ENCODE peak calls at places on chromosomes 3 and 15, in six cellular contexts. S, W, I, X, G and D are unnamed samples.

GRCh38 chr3:30500666-30501399 is 105.6 kb upstream of the TGFBR2 start:
- DNase-seq in S (no peak), W (peak), I (no peak), X (no peak), G (no peak), D (no peak)

GRCh38 chr3:37308247-37308646 is 133.9 kb upstream of the LRRFIP2 start:
- DNase-seq in S (peak), W (no peak), I (no peak), X (peak), G (no peak), D (no peak)

GRCh38 chr3:17070560-17070959 is 185.8 kb downstream of the PLCL2 start:
- DNase-seq in S (no peak), W (no peak), I (no peak), X (peak), G (no peak), D (no peak)

GRCh38 chr3:111807826-111808225 is 51.2 kb upstream of the PHLDB2 start:
- DNase-seq in S (no peak), W (no peak), I (no peak), X (no peak), G (no peak), D (no peak)

GRCh38 chr15:36271048-36271447 is 308.4 kb upstream of the CDIN1 start:
- DNase-seq in S (no peak), W (no peak), I (peak), X (no peak), G (no peak), D (no peak)

GRCh38 chr3:164303894-164304293 is 774.4 kb downstream of the SI start:
- DNase-seq in S (no peak), W (no peak), I (no peak), X (no peak), G (no peak), D (no peak)

GRCh38 chr15:23642413-23643044 is 5.1 kb downstream of the MAGEL2 start:
- DNase-seq in S (peak), W (no peak), I (no peak), X (peak), G (peak), D (peak)

GRCh38 chr3:25944328-25944727 is 154.4 kb downstream of the OXSM start:
- DNase-seq in S (no peak), W (no peak), I (no peak), X (peak), G (no peak), D (no peak)

GRCh38 chr3:100797921-100798491 is 88.7 kb downstream of the TFG start:
- DNase-seq in S (no peak), W (no peak), I (no peak), X (no peak), G (no peak), D (no peak)

GRCh38 chr3:77795013-77795412 is 755.1 kb downstream of the ROBO2 start:
- DNase-seq in S (no peak), W (no peak), I (peak), X (no peak), G (no peak), D (no peak)

GRCh38 chr15:43899928-43900327 is 73.1 kb downstream of the WDR76 start:
- DNase-seq in S (no peak), W (no peak), I (no peak), X (peak), G (no peak), D (no peak)

GRCh38 chr15:28456476-28457395 is 76.0 kb downstream of the GOLGA8G start:
- DNase-seq in S (no peak), W (no peak), I (no peak), X (no peak), G (no peak), D (peak)

GRCh38 chr3:108008931-108009635 is 81.7 kb downstream of the CD47 start:
- DNase-seq in S (no peak), W (no peak), I (no peak), X (no peak), G (no peak), D (no peak)

GRCh38 chr15:25238716-25239470 is 199.9 kb downstream of the UBE3A start:
- DNase-seq in S (no peak), W (no peak), I (no peak), X (no peak), G (no peak), D (no peak)

GRCh38 chr3:36957072-36957471 is 12.2 kb upstream of the TRANK1 start:
- DNase-seq in S (no peak), W (no peak), I (no peak), X (peak), G (no peak), D (no peak)

GRCh38 chr3:46130631-46131310 is 77.3 kb downstream of the CCR1 start:
- DNase-seq in S (no peak), W (no peak), I (no peak), X (no peak), G (no peak), D (no peak)

GRCh38 chr3:51669241-51670052 is 1.6 kb upstream of the TEX264 start:
- DNase-seq in S (peak), W (no peak), I (peak), X (peak), G (peak), D (peak)

GRCh38 chr3:11084098-11084497 is 70.2 kb upstream of the HRH1 start:
- DNase-seq in S (no peak), W (no peak), I (no peak), X (no peak), G (no peak), D (no peak)

GRCh38 chr3:142209655-142210054 is 15.7 kb downstream of the GK5 start:
- DNase-seq in S (no peak), W (no peak), I (no peak), X (no peak), G (no peak), D (no peak)

GRCh38 chr3:12471228-12471627 is 13.1 kb upstream of the TSEN2 start:
- DNase-seq in S (peak), W (no peak), I (no peak), X (no peak), G (no peak), D (no peak)

GRCh38 chr3:100033814-100034490 is 80.3 kb downstream of the FILIP1L start:
- DNase-seq in S (peak), W (no peak), I (no peak), X (no peak), G (no peak), D (no peak)

GRCh38 chr3:181630873-181631272 is 80.9 kb upstream of the SOX2 start:
- DNase-seq in S (no peak), W (no peak), I (no peak), X (no peak), G (no peak), D (no peak)

GRCh38 chr3:131549340-131549739 is 46.6 kb upstream of the MRPL3 start:
- DNase-seq in S (no peak), W (no peak), I (no peak), X (peak), G (no peak), D (no peak)

DNA sequence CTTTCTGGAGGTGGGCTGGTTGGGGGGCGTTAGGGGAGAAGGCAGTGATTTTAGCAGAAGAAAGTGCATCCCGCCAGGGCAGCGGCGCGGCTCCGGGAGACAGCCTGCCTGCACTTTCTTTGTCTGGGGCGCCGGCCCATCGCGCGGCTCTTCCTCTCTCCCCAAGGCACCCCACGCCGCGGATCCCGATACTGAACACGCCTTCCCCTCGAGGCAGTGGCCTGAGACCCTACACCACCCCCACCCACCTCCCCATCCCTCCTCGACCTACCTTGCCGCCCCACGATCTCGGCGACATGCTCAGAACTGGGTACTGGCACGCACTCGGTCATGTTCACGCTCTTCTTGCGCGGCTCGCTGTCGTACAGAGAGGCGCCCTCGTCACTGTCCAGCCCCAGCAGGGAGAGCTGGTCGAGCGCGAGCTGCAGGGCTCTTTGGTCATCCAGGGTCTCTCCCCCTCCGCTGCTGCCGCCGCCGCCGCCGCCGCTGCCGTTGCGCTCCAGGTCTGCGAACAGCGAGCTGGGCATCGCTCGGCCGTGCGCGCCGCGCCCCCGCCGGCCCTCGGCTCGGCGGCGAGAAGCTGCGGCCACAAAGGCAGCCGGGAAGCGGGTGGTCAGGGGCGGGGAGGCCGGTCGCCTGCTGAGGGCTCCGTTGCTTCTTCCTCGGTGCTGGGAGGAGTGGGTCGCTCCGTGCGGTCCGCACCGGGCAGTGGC is 483 bp downstream of the MEX3B start:
- DNase-seq in S (no peak), W (no peak), I (no peak), X (peak), G (peak), D (no peak)
- TF ChIP-seq POLR2A in S (no peak), W (no peak), I (no peak), X (no peak), G (no peak), D (no peak)

GRCh38 chr15:94004697-94005096 is 226.7 kb upstream of the MCTP2 start:
- DNase-seq in S (no peak), W (no peak), I (no peak), X (no peak), G (no peak), D (no peak)
- TF ChIP-seq POLR2AphosphoS5 in S (no peak), W (no peak), I (no peak), X (no peak), G (no peak), D (no peak)

DNA sequence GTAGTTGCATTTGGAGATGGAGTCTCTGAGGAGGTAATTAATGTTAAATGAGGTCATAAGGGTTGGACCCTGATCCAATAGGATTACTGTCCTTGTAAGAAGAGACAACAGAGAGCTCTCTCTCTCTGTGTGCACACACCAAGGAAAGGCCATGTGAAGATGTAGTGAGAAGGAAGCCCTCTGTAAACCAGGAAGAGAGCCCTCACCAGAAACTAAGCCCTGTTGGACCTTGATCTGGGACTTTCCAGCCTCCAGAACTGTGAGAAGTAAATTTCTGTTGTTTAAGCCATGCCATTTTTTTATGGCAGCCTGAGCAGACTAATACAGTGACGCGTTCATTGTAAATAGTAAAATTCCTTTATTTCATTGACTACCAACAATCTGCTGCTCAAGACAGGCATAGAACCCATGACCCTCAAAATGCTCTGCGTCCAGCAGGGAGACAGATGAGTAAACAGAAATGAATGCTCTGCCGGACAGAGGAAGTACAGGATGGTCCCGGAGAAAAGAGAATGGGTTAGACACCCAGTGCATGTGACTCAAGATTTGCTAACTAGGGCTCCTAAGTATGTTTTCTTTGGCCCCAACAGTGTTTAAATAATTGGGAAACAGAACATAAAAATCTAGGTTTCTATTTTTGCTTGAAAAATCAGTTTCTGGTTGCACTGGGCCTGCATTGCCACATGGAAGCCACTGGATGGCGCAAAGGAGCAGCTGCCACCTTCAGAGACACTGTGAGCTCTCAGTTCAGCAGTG is 37.9 kb upstream of the TNFAIP8L3 start:
- DNase-seq in S (peak), W (no peak), I (no peak), X (peak), G (no peak), D (no peak)
- TF ChIP-seq TAF1 in S (no peak), W (no peak), I (no peak), X (no peak), G (no peak), D (no peak)

GRCh38 chr3:98732239-98733054 is 30.7 kb upstream of the ST3GAL6 start:
- DNase-seq in S (peak), W (no peak), I (peak), X (no peak), G (peak), D (peak)
- TF ChIP-seq POLR2A in S (peak), W (peak), I (no peak), X (no peak), G (peak), D (peak)

GRCh38 chr3:43783987-43784639 is 93.4 kb downstream of the ABHD5 start:
- DNase-seq in S (no peak), W (no peak), I (no peak), X (no peak), G (no peak), D (no peak)
- TF ChIP-seq POLR2AphosphoS5 in S (no peak), W (no peak), I (no peak), X (no peak), G (no peak), D (no peak)